ENCODE peak calls at places on chromosomes 1 and 21, in five cellular contexts. One of them, this sample, is unnamed.

GRCh38 chr1:220692436-220693228 is 2.5 kb downstream of the C1orf115 start:
- DNase-seq in NCI-H2081: no peak
- DNase-seq in GM23338: no peak
- DNase-seq in activated T-cell treated with anti-CD3 and anti-CD28 coated beads, Interleukin-2, amount 50 U/mL, for 72 hours: no peak
- DNase-seq in cardiac fibroblast: no peak
- DNase-seq in this sample: no peak

GRCh38 chr1:84890581-84890980 is 2.4 kb downstream of the LPAR3 start:
- DNase-seq in activated T-cell treated with anti-CD3 and anti-CD28 coated beads, Interleukin-2, amount 50 U/mL, for 72 hours: no peak
- DNase-seq in GM23338: no peak
- DNase-seq in NCI-H2081: no peak
- DNase-seq in cardiac fibroblast: no peak
- DNase-seq in this sample: no peak

GRCh38 chr1:37255111-37255795 is 219.1 kb upstream of the ZC3H12A start:
- DNase-seq in cardiac fibroblast: peak; percentile 5
- DNase-seq in activated T-cell treated with anti-CD3 and anti-CD28 coated beads, Interleukin-2, amount 50 U/mL, for 72 hours: no peak
- DNase-seq in NCI-H2081: peak; percentile 53
- DNase-seq in GM23338: peak; percentile 93
- DNase-seq in this sample: no peak

GRCh38 chr21:29258626-29259335 is 39.9 kb upstream of the BACH1 start:
- DNase-seq in activated T-cell treated with anti-CD3 and anti-CD28 coated beads, Interleukin-2, amount 50 U/mL, for 72 hours: no peak
- DNase-seq in cardiac fibroblast: peak; percentile 88
- DNase-seq in GM23338: no peak
- DNase-seq in NCI-H2081: no peak
- DNase-seq in this sample: peak; percentile 38

GRCh38 chr1:66852870-66853269 is 51.8 kb upstream of the INSL5 start:
- DNase-seq in activated T-cell treated with anti-CD3 and anti-CD28 coated beads, Interleukin-2, amount 50 U/mL, for 72 hours: no peak
- DNase-seq in GM23338: no peak
- DNase-seq in cardiac fibroblast: no peak
- DNase-seq in NCI-H2081: no peak
- DNase-seq in this sample: no peak

GRCh38 chr1:95021085-95021484 is 51.7 kb downstream of the ALG14 start:
- DNase-seq in cardiac fibroblast: no peak
- DNase-seq in NCI-H2081: no peak
- DNase-seq in activated T-cell treated with anti-CD3 and anti-CD28 coated beads, Interleukin-2, amount 50 U/mL, for 72 hours: no peak
- DNase-seq in GM23338: no peak
- DNase-seq in this sample: no peak

GRCh38 chr1:227318852-227319607 is 738 bp upstream of the CDC42BPA start:
- DNase-seq in GM23338: peak; percentile 79
- DNase-seq in activated T-cell treated with anti-CD3 and anti-CD28 coated beads, Interleukin-2, amount 50 U/mL, for 72 hours: no peak
- DNase-seq in cardiac fibroblast: peak; percentile 58
- DNase-seq in NCI-H2081: peak; percentile 52
- DNase-seq in this sample: no peak

GRCh38 chr1:7885513-7886298 is 32.8 kb upstream of the UTS2 start:
- DNase-seq in cardiac fibroblast: no peak
- DNase-seq in GM23338: peak; percentile 98
- DNase-seq in activated T-cell treated with anti-CD3 and anti-CD28 coated beads, Interleukin-2, amount 50 U/mL, for 72 hours: peak; percentile 21
- DNase-seq in NCI-H2081: no peak
- DNase-seq in this sample: no peak